ENCODE peak calls at places on chromosomes 16 and 17, in five cellular contexts. C, B, Z, J and G are unnamed samples.

GRCh38 chr17:67260051-67260987 is 15.3 kb upstream of the HELZ start:
- DNase-seq in C (no peak), B (peak), Z (no peak), J (peak), G (no peak)

GRCh38 chr17:19741832-19742457 is 6.2 kb downstream of the ALDH3A1 start:
- DNase-seq in C (no peak), B (no peak), Z (no peak), J (no peak), G (no peak)

GRCh38 chr16:60642956-60643355 is 1393.3 kb downstream of the CDH8 start:
- DNase-seq in C (no peak), B (no peak), Z (no peak), J (no peak), G (no peak)

GRCh38 chr16:79261944-79262552 is 338.5 kb downstream of the MAF start:
- DNase-seq in C (no peak), B (no peak), Z (no peak), J (no peak), G (no peak)

GRCh38 chr16:67015317-67015731 is 13.6 kb upstream of the CBFB start:
- DNase-seq in C (no peak), B (no peak), Z (no peak), J (no peak), G (no peak)

GRCh38 chr16:62035115-62036092 is 834 bp downstream of the CDH8 start:
- DNase-seq in C (no peak), B (no peak), Z (peak), J (no peak), G (no peak)

GRCh38 chr17:46809110-46809571 is 9.4 kb downstream of the WNT3 start:
- DNase-seq in C (peak), B (no peak), Z (no peak), J (no peak), G (no peak)

GRCh38 chr17:43220511-43221125 is 7.8 kb downstream of the CCDC200 start:
- DNase-seq in C (no peak), B (no peak), Z (no peak), J (no peak), G (no peak)

GRCh38 chr16:84755004-84755672 is 55.3 kb downstream of the USP10 start:
- DNase-seq in C (no peak), B (no peak), Z (no peak), J (no peak), G (no peak)

GRCh38 chr17:48791128-48792032 is 25.6 kb downstream of the TTLL6 start:
- DNase-seq in C (peak), B (peak), Z (peak), J (peak), G (peak)

GRCh38 chr17:42883802-42884553 is 16.6 kb upstream of the G6PC1 start:
- DNase-seq in C (no peak), B (no peak), Z (no peak), J (no peak), G (no peak)

GRCh38 chr16:78383118-78383517 is 283.7 kb downstream of the WWOX start:
- DNase-seq in C (no peak), B (no peak), Z (no peak), J (no peak), G (no peak)

GRCh38 chr16:54957403-54957802 is 26.7 kb downstream of the IRX5 start:
- DNase-seq in C (peak), B (no peak), Z (no peak), J (peak), G (peak)

GRCh38 chr16:31200821-31201510 is 1.6 kb downstream of the PYCARD start:
- DNase-seq in C (peak), B (no peak), Z (no peak), J (no peak), G (no peak)

GRCh38 chr17:19943026-19943425 is 34.6 kb downstream of the AKAP10 start:
- DNase-seq in C (no peak), B (no peak), Z (no peak), J (no peak), G (no peak)

GRCh38 chr16:70419384-70420327 is 19.2 kb downstream of the ST3GAL2 start:
- DNase-seq in C (no peak), B (no peak), Z (no peak), J (no peak), G (no peak)
- H3K4me3 ChIP-seq in C (no peak), B (no peak), Z (no peak), J (no peak), G (no peak)

GRCh38 chr16:12532871-12533610 is 270.6 kb downstream of the CPPED1 start:
- DNase-seq in C (no peak), B (no peak), Z (no peak), J (no peak), G (no peak)

GRCh38 chr16:12529582-12529981 is 274.1 kb downstream of the CPPED1 start:
- DNase-seq in C (peak), B (no peak), Z (no peak), J (no peak), G (no peak)

GRCh38 chr16:12535535-12536411 is 267.9 kb downstream of the CPPED1 start:
- DNase-seq in C (peak), B (no peak), Z (no peak), J (peak), G (no peak)

GRCh38 chr16:12530291-12530690 is 273.4 kb downstream of the CPPED1 start:
- DNase-seq in C (no peak), B (no peak), Z (no peak), J (no peak), G (no peak)

DNA sequence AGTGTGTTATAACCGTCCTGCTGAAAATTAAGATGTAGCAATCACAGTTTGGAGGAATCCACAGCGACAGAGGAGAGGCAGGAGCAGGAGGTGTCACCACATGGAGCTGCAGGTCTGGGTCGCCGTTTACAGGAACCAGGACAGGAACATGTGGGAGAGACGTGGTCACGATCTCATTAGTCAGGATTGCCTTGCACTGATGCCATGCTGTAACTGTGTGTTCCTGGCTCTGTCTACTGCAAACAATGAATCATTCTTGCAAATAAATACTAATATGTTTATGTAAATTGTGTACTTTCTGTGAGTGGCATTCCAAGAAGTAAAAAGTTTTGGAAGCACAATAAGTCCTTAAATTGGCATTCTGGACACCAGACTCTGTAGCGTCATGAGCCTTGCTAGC is 271.8 kb downstream of the CPPED1 start:
- DNase-seq in C (no peak), B (peak), Z (no peak), J (no peak), G (no peak)
- TF ChIP-seq MAFK in C (no peak), B (no peak), Z (no peak), J (no peak), G (no peak)

GRCh38 chr16:88535181-88535856 is 34.9 kb upstream of the ZC3H18 start:
- DNase-seq in C (no peak), B (no peak), Z (no peak), J (no peak), G (no peak)
- H3K4me3 ChIP-seq in C (no peak), B (peak), Z (no peak), J (no peak), G (peak)

GRCh38 chr17:28549274-28550132 is 2.9 kb downstream of the UNC119 start:
- DNase-seq in C (no peak), B (no peak), Z (no peak), J (no peak), G (no peak)
- TF ChIP-seq MAFK in C (no peak), B (no peak), Z (no peak), J (no peak), G (no peak)

GRCh38 chr16:57598437-57598836 is 30.0 kb upstream of the ADGRG1 start:
- DNase-seq in C (no peak), B (no peak), Z (no peak), J (no peak), G (no peak)

GRCh38 chr16:57603110-57604024 is 25.1 kb upstream of the ADGRG1 start:
- DNase-seq in C (no peak), B (no peak), Z (no peak), J (no peak), G (no peak)

GRCh38 chr16:57600952-57601580 is 27.4 kb upstream of the ADGRG1 start:
- DNase-seq in C (no peak), B (no peak), Z (no peak), J (no peak), G (no peak)

GRCh38 chr16:57601801-57602478 is 26.5 kb upstream of the ADGRG1 start:
- DNase-seq in C (peak), B (no peak), Z (no peak), J (no peak), G (no peak)

GRCh38 chr16:57600048-57600835 is 28.2 kb upstream of the ADGRG1 start:
- DNase-seq in C (peak), B (peak), Z (peak), J (peak), G (peak)
- H3K4me3 ChIP-seq in C (no peak), B (no peak), Z (no peak), J (no peak), G (no peak)

GRCh38 chr17:78706271-78706915 is 75.7 kb downstream of the CYTH1 start:
- DNase-seq in C (no peak), B (peak), Z (no peak), J (no peak), G (peak)

GRCh38 chr17:78708510-78708973 is 73.5 kb downstream of the CYTH1 start:
- DNase-seq in C (peak), B (peak), Z (peak), J (peak), G (peak)

GRCh38 chr17:78707923-78708322 is 74.2 kb downstream of the CYTH1 start:
- DNase-seq in C (no peak), B (no peak), Z (no peak), J (no peak), G (no peak)

GRCh38 chr17:78705071-78705470 is 77.0 kb downstream of the CYTH1 start:
- DNase-seq in C (no peak), B (no peak), Z (no peak), J (no peak), G (no peak)

GRCh38 chr17:78707016-78707415 is 75.1 kb downstream of the CYTH1 start:
- DNase-seq in C (no peak), B (no peak), Z (no peak), J (no peak), G (no peak)
- TF ChIP-seq MAFK in C (no peak), B (no peak), Z (no peak), J (no peak), G (no peak)

GRCh38 chr16:51184702-51185433 is 33.8 kb upstream of the SALL1 start:
- DNase-seq in C (no peak), B (no peak), Z (no peak), J (no peak), G (no peak)
- H3K4me3 ChIP-seq in C (no peak), B (no peak), Z (no peak), J (no peak), G (no peak)

DNA sequence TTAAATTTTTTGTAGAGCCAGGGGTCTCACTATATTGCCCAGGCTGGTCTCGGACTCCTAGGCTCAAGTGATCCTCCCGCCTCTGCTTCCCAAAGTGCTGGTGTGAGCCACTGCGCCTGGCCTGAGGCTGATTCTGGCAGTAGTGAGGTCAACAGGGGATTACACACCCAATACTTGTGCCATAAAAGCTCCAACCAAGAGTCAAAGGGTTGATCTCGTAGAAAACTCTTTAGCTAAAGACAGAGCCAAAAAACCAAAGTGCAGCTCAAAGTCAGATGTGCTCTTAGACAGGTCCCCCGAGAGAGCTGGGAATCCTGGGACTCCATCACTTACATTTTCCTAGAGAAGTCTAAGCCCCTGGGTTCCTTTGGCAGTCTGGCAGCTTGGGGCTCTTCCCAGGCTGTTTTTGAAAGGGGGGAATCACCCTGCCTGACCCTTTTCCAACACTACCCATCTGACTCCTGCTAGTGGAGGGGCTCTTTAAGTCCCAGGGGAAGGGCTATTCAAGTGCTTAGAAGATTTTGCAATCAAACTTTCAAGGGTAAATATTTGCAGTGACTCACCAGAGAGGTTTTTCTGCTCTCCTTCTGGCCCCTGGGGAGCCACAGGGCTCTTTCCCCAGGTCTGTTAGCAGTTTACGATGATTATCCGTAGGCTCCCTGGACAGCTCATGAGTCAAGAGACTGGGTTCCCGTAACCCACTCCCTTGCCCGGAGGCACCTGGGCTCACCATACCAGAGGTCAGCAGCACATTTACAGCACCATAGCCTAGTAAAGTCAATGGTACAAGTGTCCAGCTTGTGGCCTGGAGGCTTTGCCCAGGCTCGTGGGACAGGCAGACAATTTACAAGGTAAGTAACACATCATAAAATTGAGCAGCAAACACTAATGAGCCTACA is 408.7 kb downstream of the SLC39A11 start:
- DNase-seq in C (no peak), B (peak), Z (no peak), J (peak), G (peak)
- TF ChIP-seq MAFK in C (no peak), B (no peak), Z (no peak), J (no peak), G (peak)